ENCODE peak calls at places on chromosomes 1 and 21, in seven cellular contexts. T, Q, W, J, O, C and N are unnamed samples.

GRCh38 chr1:55127827-55128343 is 87.3 kb downstream of the USP24 start:
- DNase-seq in Q (no peak), J (no peak), O (no peak), T (peak), C (no peak), W (no peak), N (no peak)

GRCh38 chr1:241413386-241413785 is 56.4 kb upstream of the RGS7 start:
- DNase-seq in Q (no peak), W (no peak), J (no peak), C (no peak), O (no peak), T (no peak), N (no peak)

GRCh38 chr21:43913928-43914327 is 48.9 kb downstream of the AGPAT3 start:
- DNase-seq in Q (no peak), C (no peak), O (no peak), J (no peak), T (no peak), W (no peak), N (no peak)

GRCh38 chr1:222413436-222413835 is 134.5 kb downstream of the HHIPL2 start:
- DNase-seq in T (no peak), Q (no peak), J (no peak), O (no peak), W (no peak), C (no peak), N (no peak)

GRCh38 chr1:81550753-81551152 is 250.0 kb upstream of the ADGRL2 start:
- DNase-seq in Q (no peak), C (no peak), T (no peak), J (no peak), W (no peak), O (no peak), N (no peak)

GRCh38 chr21:31874817-31875216 is 2.0 kb downstream of the HUNK start:
- DNase-seq in T (no peak), W (peak), O (no peak), J (no peak), Q (no peak), C (no peak), N (no peak)

GRCh38 chr21:29360799-29361765 is 62.4 kb downstream of the BACH1 start:
- DNase-seq in Q (no peak), W (no peak), T (no peak), C (no peak), J (peak), O (no peak), N (no peak)

GRCh38 chr1:221419513-221420088 is 322.3 kb downstream of the DUSP10 start:
- DNase-seq in T (no peak), Q (no peak), J (no peak), C (no peak), O (no peak), W (no peak), N (no peak)

GRCh38 chr1:226091461-226091860 is 28.9 kb downstream of the H3-3A start:
- DNase-seq in J (no peak), O (no peak), C (no peak), W (no peak), Q (no peak), T (no peak), N (no peak)

GRCh38 chr1:153361129-153362109 is 3.8 kb downstream of the S100A9 start:
- DNase-seq in W (no peak), Q (no peak), C (no peak), O (no peak), T (no peak), J (no peak), N (no peak)

GRCh38 chr1:29969576-29969975 is 733.3 kb downstream of the PTPRU start:
- DNase-seq in Q (no peak), J (no peak), O (no peak), C (no peak), T (peak), W (no peak), N (no peak)

GRCh38 chr1:100009458-100009857 is 39.7 kb downstream of the SLC35A3 start:
- DNase-seq in Q (no peak), C (no peak), J (no peak), O (no peak), W (no peak), T (no peak), N (no peak)

GRCh38 chr21:45799765-45800338 is 156.3 kb downstream of the PCBP3 start:
- DNase-seq in J (no peak), W (no peak), Q (no peak), T (no peak), C (no peak), O (no peak), N (no peak)

GRCh38 chr1:18200136-18200717 is 92.6 kb downstream of the IGSF21 start:
- DNase-seq in C (no peak), J (peak), T (no peak), Q (no peak), W (no peak), O (no peak), N (no peak)

GRCh38 chr1:22140681-22141080 is 2.2 kb downstream of the WNT4 start:
- DNase-seq in W (no peak), T (no peak), O (no peak), J (no peak), C (no peak), Q (no peak), N (no peak)

GRCh38 chr1:166113630-166114029 is 53.2 kb downstream of the FAM78B start:
- DNase-seq in C (no peak), Q (no peak), O (no peak), T (no peak), W (no peak), J (no peak), N (no peak)

GRCh38 chr1:19209439-19209989 is 552 bp downstream of the UBR4 start:
- DNase-seq in Q (no peak), J (no peak), W (no peak), O (peak), C (peak), T (peak), N (no peak)